ENCODE peak calls at places on chromosomes 16 and 17, in ten cellular contexts. J is CD8-positive, alpha-beta T cell; N is cardiac fibroblast; R is A673; C is HCT116; B is astrocyte of the spinal cord; A is fibroblast of mammary gland; G is ascending aorta; L is right atrium auricular region; T is esophagus squamous epithelium. H is an unnamed sample.

GRCh38 chr17:259341-259976 is 78.0 kb upstream of the DOC2B start:
- DNase-seq in C (no peak), B (no peak), L (no peak), T (no peak), N (no peak), R (no peak), G (peak; percentile 34), A (no peak), J (no peak), H (no peak)

GRCh38 chr16:24273511-24273910 is 17.4 kb downstream of the CACNG3 start:
- DNase-seq in G (no peak), J (no peak), L (no peak), T (no peak), C (no peak), B (no peak), A (peak; percentile 22), N (peak; percentile 40), R (peak; percentile 35), H (no peak)

GRCh38 chr17:77186141-77186604 is 45.4 kb downstream of the SEC14L1 start:
- DNase-seq in N (no peak), R (no peak), B (no peak), J (no peak), L (no peak), G (no peak), C (no peak), A (no peak), T (no peak), H (no peak)

GRCh38 chr17:47703671-47704070 is 9.7 kb downstream of the TBKBP1 start:
- DNase-seq in L (no peak), C (no peak), R (no peak), B (no peak), A (no peak), J (no peak), T (no peak), G (no peak), N (no peak), H (no peak)

GRCh38 chr17:15290605-15291004 is 25.5 kb upstream of the PMP22 start:
- DNase-seq in A (no peak), N (peak; percentile 14), G (no peak), J (no peak), B (no peak), R (no peak), C (no peak), L (no peak), T (no peak), H (no peak)

GRCh38 chr16:89990799-89991198 is 28.5 kb downstream of the DBNDD1 start:
- DNase-seq in A (no peak), R (no peak), J (no peak), B (no peak), G (no peak), T (no peak), L (no peak), C (no peak), N (no peak), H (no peak)

GRCh38 chr17:7586673-7587419 is 3.0 kb downstream of the SOX15 start:
- DNase-seq in B (no peak), N (no peak), A (no peak), C (peak; percentile 58), R (peak; percentile 69), L (no peak), T (no peak), J (no peak), G (no peak), H (no peak)

GRCh38 chr17:59761385-59762021 is 54.0 kb downstream of the VMP1 start:
- DNase-seq in G (no peak), J (no peak), R (no peak), A (peak; percentile 55), B (peak; percentile 96), T (no peak), C (no peak), L (no peak), N (peak; percentile 72), H (peak; percentile 92)

GRCh38 chr17:57881143-57881542 is 31.3 kb upstream of the MRPS23 start:
- DNase-seq in R (no peak), C (no peak), L (no peak), T (no peak), N (peak; percentile 57), G (peak; percentile 79), J (no peak), B (peak; percentile 88), A (peak; percentile 61), H (peak; percentile 43)

DNA sequence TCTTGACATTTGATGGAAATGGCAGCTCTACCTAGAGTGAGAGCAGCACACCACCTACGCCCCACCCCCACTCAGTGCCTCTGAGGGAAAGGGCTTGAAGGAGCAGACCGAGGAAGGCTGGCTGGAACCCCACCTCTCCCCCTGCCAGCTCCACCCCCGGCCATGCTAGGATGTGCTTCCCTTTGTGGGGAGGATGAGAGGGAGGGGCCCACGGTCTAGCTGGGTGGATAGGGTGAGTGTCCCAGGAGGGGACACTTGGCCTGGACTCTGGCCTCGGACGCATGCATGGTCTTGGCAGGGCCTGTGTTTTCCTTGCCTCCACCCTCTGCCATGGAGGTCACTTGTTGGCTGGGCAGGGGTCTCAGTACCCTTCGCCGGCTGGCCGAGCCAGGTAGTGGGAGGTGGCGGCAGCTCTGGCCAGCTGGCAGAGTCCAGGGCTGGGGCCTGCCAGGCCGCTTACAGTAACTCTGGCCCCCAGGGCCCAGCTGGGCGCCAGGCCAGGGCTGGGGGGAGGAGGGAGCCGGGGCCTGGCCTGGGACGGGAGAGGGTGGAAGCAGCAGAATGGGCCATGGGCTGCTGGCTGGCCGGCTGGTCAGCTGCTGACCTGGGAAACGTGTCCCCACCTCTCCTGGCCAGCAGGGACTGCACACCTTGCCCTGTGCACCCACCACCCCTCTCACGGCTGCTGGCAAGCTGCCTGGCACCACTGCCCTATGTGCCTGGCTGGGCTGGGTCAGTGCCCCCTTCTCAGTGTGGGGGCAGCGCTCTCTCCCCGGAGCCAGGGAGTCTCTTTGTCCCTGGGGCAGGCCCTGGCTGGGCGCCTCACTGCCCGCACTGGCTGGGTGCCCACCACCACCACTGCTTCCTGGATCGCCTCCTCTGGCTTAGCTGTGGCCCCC is 23.0 kb downstream of the RARA start:
- DNase-seq in R (no peak), B (peak; percentile 85), G (peak; percentile 95), J (no peak), N (peak; percentile 77), C (no peak), L (peak; percentile 90), A (peak; percentile 75), T (no peak), H (no peak)
- TF ChIP-seq CTCF in R (no peak), B (no peak), G (no peak), J (no peak), N (no peak), C (no peak), L (no peak), A (no peak), T (peak; percentile 4), H (no peak)

DNA sequence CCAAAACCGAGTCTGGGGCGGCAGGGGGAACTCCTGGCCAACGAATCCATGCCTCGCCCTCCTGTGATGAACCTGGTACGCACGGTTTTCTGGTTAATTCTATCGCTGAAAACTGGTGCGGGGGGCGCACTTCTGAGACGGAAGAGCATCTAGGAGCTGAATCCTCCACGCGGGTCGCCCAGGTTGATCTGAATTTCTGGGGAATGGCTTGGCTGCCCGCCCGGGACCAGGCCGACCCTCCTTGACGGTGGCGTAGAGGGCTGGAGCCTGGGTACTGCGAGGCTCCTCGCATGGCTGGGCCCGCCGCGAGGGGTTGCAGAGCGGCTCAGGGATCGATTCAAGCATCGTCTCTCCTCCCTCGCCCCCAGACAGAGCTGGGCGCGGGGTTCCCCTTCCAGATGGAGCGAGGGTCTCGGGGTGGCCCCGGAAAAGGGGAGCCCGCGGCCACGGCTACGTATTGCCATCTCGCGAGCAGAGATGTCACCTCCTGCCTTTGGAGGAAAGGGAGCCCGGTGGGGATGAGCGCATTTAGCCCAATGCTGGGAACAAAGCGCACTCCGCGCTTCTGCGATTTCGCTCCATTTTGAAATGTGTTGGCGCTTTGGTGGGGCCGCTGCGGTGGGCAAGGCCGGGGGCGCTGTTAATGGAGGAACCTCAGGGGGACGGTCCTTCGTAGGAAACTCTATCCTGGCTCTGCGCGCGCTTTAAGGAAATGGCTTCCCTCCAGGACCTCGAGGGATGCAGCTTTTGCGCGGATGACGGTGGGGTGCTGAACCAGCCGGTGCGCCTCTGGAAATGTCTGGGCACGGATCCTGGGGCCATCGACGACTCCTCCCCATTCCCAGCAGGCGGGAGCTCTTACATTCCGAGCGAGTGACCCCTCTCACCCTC is 2.7 kb downstream of the MAPT start:
- DNase-seq in B (peak; percentile 0), C (no peak), T (no peak), R (peak; percentile 13), G (no peak), L (no peak), N (peak; percentile 17), A (no peak), J (no peak), H (no peak)
- TF ChIP-seq CTCF in B (no peak), C (no peak), T (no peak), R (no peak), G (no peak), L (no peak), N (no peak), A (no peak), J (no peak), H (no peak)

DNA sequence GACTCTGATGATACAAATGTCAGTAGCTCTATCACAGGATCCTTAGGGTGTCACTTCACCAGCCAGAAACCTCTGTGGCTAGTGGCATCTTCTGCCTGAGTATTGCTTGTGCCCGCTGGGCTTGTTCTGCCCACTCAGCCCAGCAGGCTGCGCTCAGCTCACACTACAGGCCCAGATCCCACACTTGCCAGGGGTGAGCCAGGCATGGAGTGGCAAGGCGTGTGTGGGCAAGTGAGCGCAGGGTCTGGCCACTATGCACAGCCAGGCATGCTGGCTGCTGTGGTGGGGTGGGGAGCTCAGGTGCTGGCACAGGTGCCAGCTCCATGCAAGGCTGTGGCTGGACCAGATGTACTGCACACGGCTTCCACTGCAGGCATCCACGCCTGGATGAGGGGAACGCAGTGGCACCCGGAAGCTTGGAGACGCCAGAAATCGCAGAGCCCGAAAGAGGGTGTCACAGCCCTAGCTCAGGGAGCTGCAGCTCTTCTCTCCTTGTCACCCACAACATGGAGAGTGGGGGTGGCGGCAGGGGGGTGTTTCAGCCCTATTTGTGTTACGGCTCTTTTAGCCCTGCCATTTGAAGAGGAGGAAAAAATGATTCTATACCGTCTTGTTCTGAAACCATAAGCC is 10.2 kb downstream of the CFAP97D1 start:
- DNase-seq in C (no peak), L (no peak), G (no peak), A (no peak), B (no peak), J (no peak), T (no peak), R (no peak), N (no peak), H (no peak)
- TF ChIP-seq CTCF in C (no peak), L (no peak), G (no peak), A (no peak), B (peak; percentile 49), J (no peak), T (peak; percentile 86), R (peak; percentile 37), N (peak; percentile 13), H (peak; percentile 55)

DNA sequence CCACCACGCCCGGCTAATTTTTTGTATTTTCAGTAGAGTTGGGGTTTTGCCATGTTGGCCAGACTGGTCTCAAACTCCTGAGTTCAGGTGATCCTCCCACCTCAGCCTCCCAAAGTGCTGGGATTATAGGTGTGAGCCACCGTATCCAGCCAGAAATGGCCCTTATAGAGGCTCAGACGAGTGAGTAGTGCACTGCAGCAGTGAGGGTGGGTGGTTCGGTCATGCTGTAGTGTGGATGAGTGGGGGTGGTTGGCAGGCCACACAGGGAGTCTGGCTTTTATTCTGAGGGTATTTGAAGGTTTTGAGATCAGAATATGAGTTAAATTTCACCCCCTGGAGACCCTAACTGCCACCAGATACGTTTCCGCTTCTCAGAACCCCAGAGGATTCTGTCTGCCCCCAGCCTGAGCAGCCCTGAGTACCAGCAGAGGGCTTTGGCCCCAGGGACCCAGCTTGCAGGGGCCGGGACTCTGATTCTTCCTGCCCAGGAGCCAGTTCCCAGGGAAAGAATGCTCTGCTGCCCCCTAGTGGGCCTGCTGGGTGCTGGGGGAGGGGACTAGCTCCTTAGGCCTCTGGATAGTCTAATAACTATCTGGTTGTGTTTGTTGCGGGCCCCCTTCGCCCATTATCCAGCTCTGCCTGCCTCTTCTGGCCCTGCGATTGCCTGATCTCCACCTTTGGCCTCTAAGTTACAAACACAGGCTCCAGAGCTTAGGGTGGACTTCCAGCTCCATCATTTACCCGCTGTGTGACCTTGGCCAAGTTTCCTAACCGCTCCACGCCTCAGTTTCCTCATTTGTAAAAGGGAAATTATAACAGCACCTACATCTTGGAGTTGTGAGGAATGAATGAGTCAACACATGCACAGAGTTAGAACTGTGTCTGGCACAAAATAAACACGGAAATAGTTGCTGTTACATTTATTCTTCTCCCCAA is 2.0 kb downstream of the ZNF771 start:
- DNase-seq in T (no peak), A (peak; percentile 81), C (peak; percentile 78), L (peak; percentile 94), G (peak; percentile 96), N (peak; percentile 88), R (peak; percentile 94), J (peak; percentile 90), B (peak; percentile 84), H (peak; percentile 86)
- TF ChIP-seq CTCF in T (peak; percentile 93), A (peak; percentile 94), C (peak; percentile 98), L (peak; percentile 87), G (peak; percentile 92), N (peak; percentile 99), R (peak; percentile 95), J (peak; percentile 73), B (peak; percentile 97), H (peak; percentile 99)